ENCODE peak calls at places on chromosomes 13 and 19, in nine cellular contexts. H, B, W, I, F, K, T, P and L are unnamed samples.

GRCh38 chr13:31096624-31097302 is 64.9 kb downstream of the HSPH1 start:
- DNase-seq in B (peak), K (no peak), F (peak), I (no peak), T (no peak), W (no peak), P (no peak), H (no peak), L (no peak)

GRCh38 chr13:50208826-50209335 is 193.6 kb downstream of the KCNRG start:
- DNase-seq in K (peak), T (no peak), W (peak), I (peak), P (no peak), B (peak), F (peak), H (peak), L (no peak)

GRCh38 chr19:16834747-16835146 is 5.5 kb downstream of the SIN3B start:
- DNase-seq in B (no peak), I (no peak), T (no peak), F (no peak), K (no peak), W (no peak), P (no peak), H (no peak), L (no peak)

GRCh38 chr19:6660930-6661329 is 9.0 kb downstream of the TNFSF14 start:
- DNase-seq in P (no peak), K (no peak), F (no peak), W (no peak), T (no peak), I (no peak), B (peak), H (no peak), L (no peak)

GRCh38 chr13:74710006-74710405 is 575.8 kb upstream of the KLF12 start:
- DNase-seq in I (no peak), T (no peak), F (no peak), K (no peak), H (no peak), B (no peak), P (no peak), W (no peak), L (no peak)

GRCh38 chr19:18541258-18541991 is 1.9 kb downstream of the FKBP8 start:
- DNase-seq in K (no peak), B (no peak), P (no peak), T (no peak), I (no peak), F (no peak), H (no peak), W (no peak), L (no peak)

GRCh38 chr19:45542234-45542668 is 35.0 kb downstream of the VASP start:
- DNase-seq in H (no peak), W (peak), K (no peak), T (no peak), P (no peak), F (no peak), I (no peak), B (no peak), L (no peak)

GRCh38 chr13:26132756-26133155 is 80.9 kb upstream of the SHISA2 start:
- DNase-seq in P (no peak), H (peak), I (no peak), B (peak), T (no peak), W (no peak), K (no peak), F (no peak), L (no peak)

GRCh38 chr13:94967183-94968039 is 255.1 kb upstream of the SOX21 start:
- DNase-seq in W (no peak), H (peak), I (no peak), B (peak), T (no peak), K (no peak), F (no peak), P (no peak), L (no peak)

GRCh38 chr19:8641908-8642547 is 11.6 kb downstream of the NFILZ start:
- DNase-seq in F (no peak), W (peak), P (peak), B (peak), H (peak), K (no peak), T (no peak), I (no peak), L (no peak)

GRCh38 chr13:112972867-112973576 is 4.0 kb downstream of the MCF2L start:
- DNase-seq in T (no peak), I (no peak), B (no peak), K (no peak), P (no peak), F (peak), H (no peak), W (no peak), L (no peak)

GRCh38 chr19:50387176-50387867 is 3.2 kb downstream of the POLD1 start:
- DNase-seq in T (no peak), P (no peak), B (no peak), H (peak), W (no peak), F (peak), I (no peak), K (no peak), L (no peak)

GRCh38 chr13:99590519-99591011 is 89.3 kb downstream of the TM9SF2 start:
- DNase-seq in B (no peak), P (no peak), W (no peak), H (peak), T (no peak), F (no peak), I (no peak), K (no peak), L (no peak)

GRCh38 chr19:40502647-40503046 is 35.8 kb downstream of the SPTBN4 start:
- DNase-seq in T (no peak), W (peak), I (no peak), F (no peak), H (no peak), K (no peak), B (peak), P (peak), L (no peak)

GRCh38 chr19:873084-874019 is 13.9 kb downstream of the CFD start:
- DNase-seq in I (no peak), F (no peak), B (peak), T (no peak), W (no peak), H (no peak), K (no peak), P (peak), L (no peak)

DNA sequence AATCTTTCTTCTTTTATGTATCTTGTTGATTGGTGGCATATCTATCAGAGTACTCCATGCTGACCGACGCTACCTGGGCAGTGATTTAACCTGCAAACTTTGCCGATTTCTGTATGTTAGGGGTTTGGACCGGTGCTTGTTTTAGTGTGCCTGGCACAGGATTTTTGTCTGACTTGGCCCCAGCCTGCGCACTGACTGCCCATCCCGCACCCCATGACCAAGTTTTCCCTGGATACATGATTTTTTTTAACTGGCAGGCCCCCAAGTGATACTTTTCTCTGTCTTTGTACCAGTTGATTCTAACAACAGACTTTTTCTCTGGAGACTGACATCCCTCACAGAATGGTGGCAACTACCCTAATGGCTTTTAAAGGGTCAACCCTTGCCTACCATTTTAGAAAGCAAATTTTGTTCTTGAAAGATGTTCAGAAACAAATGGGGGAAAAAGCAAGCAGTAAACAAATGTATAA is 69.0 kb upstream of the C1QTNF9B start:
- DNase-seq in W (no peak), P (no peak), I (no peak), H (no peak), B (no peak), K (no peak), F (no peak), T (peak), L (no peak)
- H3K27ac ChIP-seq in W (no peak), P (no peak), I (no peak), H (no peak), B (no peak), K (no peak), F (peak), T (no peak), L (no peak)

GRCh38 chr19:55220525-55220924 is 8.0 kb downstream of the TMEM86B start:
- DNase-seq in T (no peak), I (no peak), F (no peak), K (no peak), H (no peak), P (no peak), B (peak), W (no peak), L (no peak)
- TF ChIP-seq POLR2AphosphoS5 in T (no peak), I (no peak), F (no peak), K (no peak), H (no peak), P (no peak), B (no peak), W (no peak), L (no peak)

GRCh38 chr19:33781536-33781935 is 15.1 kb upstream of the KCTD15 start:
- DNase-seq in B (no peak), W (no peak), H (no peak), K (no peak), I (no peak), F (no peak), P (no peak), T (no peak), L (no peak)
- TF ChIP-seq CTCF in B (no peak), W (no peak), H (no peak), K (no peak), I (no peak), F (no peak), P (no peak), T (no peak), L (no peak)

DNA sequence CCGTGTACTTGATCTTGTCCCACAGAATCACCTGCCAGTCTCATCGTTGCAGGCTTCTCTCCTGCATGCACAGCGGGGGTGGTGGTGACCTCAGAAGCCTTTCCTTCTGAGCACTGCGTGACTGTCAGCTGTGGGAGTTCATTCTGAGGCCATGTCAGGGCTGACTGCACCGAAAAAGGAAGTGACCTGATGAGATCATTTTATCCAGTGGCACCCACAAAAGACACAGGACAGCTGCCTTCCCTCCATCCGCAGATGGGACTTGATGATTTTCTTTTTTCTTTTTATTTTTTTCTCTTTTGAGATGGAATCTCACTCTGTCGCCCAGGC is 89.7 kb downstream of the RAB20 start:
- DNase-seq in I (peak), F (peak), K (no peak), T (no peak), W (no peak), B (no peak), P (no peak), H (no peak), L (no peak)
- H3K27ac ChIP-seq in I (peak), F (no peak), K (no peak), T (peak), W (no peak), B (no peak), P (no peak), H (no peak), L (no peak)

GRCh38 chr13:25132984-25133383 is 37.0 kb downstream of the PABPC3 start:
- DNase-seq in H (no peak), F (no peak), W (no peak), T (no peak), B (no peak), K (no peak), P (no peak), I (no peak), L (no peak)

GRCh38 chr13:25130944-25131343 is 35.0 kb downstream of the PABPC3 start:
- DNase-seq in I (no peak), B (no peak), F (no peak), T (no peak), K (no peak), H (no peak), W (no peak), P (no peak), L (no peak)

GRCh38 chr13:25135896-25136295 is 36.2 kb downstream of the AMER2 start:
- DNase-seq in W (no peak), K (no peak), H (no peak), P (no peak), F (no peak), B (no peak), T (no peak), I (no peak), L (no peak)

GRCh38 chr13:25136872-25137623 is 35.0 kb downstream of the AMER2 start:
- DNase-seq in H (no peak), T (no peak), K (no peak), B (peak), F (no peak), P (no peak), W (no peak), I (no peak), L (no peak)

DNA sequence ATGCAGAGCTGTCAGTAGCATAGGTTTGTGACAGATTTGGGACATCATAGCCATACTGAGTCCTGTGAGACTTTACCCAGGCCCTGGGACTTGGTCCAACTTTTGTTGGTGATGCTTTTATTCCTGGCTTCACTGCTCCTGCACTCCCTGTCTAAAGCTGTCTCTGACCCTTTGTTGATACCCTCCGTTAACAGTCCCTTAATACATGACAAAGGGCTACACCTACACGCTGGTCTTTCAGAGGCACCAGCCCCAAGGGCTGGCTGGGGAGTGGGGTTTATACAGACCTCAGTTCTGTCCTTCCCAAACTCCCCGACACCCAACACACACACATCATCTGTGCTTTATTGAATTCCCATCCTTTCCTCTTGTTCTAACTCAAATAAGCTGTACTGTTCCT is 36.1 kb downstream of the PABPC3 start:
- DNase-seq in H (no peak), T (no peak), I (no peak), W (no peak), F (no peak), P (no peak), B (peak), K (no peak), L (no peak)
- TF ChIP-seq POLR2AphosphoS5 in H (no peak), T (no peak), I (no peak), W (no peak), F (no peak), P (no peak), B (no peak), K (no peak), L (no peak)

GRCh38 chr13:45456196-45456972 is 8.4 kb upstream of the COG3 start:
- DNase-seq in K (no peak), W (no peak), I (no peak), B (no peak), F (no peak), P (no peak), T (no peak), H (peak), L (no peak)
- TF ChIP-seq CTCF in K (no peak), W (no peak), I (no peak), B (no peak), F (no peak), P (no peak), T (no peak), H (no peak), L (no peak)